ENCODE peak calls at places on chromosome 13, in seven cellular contexts. E, I, F, C, K, Z and B are unnamed samples.
A peak's percentile ranks its signal among the peaks of the same experiment; 100 is the strongest.

GRCh38 chr13:24742294-24742693 is 21.7 kb upstream of the RNF17 start:
- DNase-seq in Z (peak; percentile 80), C (no peak), I (no peak), E (no peak), K (no peak), F (no peak), B (peak; percentile 44)

GRCh38 chr13:79736356-79736755 is 255.4 kb downstream of the NDFIP2 start:
- DNase-seq in K (no peak), Z (no peak), F (no peak), C (no peak), I (no peak), E (no peak), B (no peak)

GRCh38 chr13:95921485-95921884 is 131.7 kb downstream of the UGGT2 start:
- DNase-seq in F (no peak), E (no peak), K (no peak), Z (no peak), C (no peak), I (no peak), B (no peak)

GRCh38 chr13:45398862-45399261 is 19.3 kb downstream of the SLC25A30 start:
- DNase-seq in I (no peak), Z (no peak), F (no peak), C (no peak), K (no peak), E (no peak), B (no peak)

GRCh38 chr13:98672947-98673545 is 79.4 kb downstream of the SLC15A1 start:
- DNase-seq in F (peak; percentile 80), C (peak; percentile 83), I (peak; percentile 50), Z (no peak), K (peak; percentile 91), E (peak; percentile 51), B (peak; percentile 79)

GRCh38 chr13:67841071-67841470 is 610.9 kb upstream of the PCDH9 start:
- DNase-seq in I (no peak), E (no peak), F (no peak), Z (no peak), C (no peak), K (peak; percentile 21), B (no peak)

GRCh38 chr13:50645092-50645491 is 198.4 kb downstream of the DLEU7 start:
- DNase-seq in I (no peak), C (no peak), F (no peak), E (no peak), K (no peak), Z (no peak), B (no peak)

GRCh38 chr13:97257800-97258799 is 36.0 kb downstream of the MBNL2 start:
- DNase-seq in C (peak; percentile 38), I (no peak), K (no peak), F (peak; percentile 61), E (peak; percentile 54), Z (no peak), B (no peak)

GRCh38 chr13:101417043-101417406 is 717 bp upstream of the NALCN start:
- DNase-seq in Z (peak; percentile 33), F (no peak), C (no peak), E (no peak), I (no peak), K (peak; percentile 71), B (no peak)

GRCh38 chr13:78958019-78958418 is 299.1 kb upstream of the OBI1 start:
- DNase-seq in I (no peak), F (no peak), Z (no peak), E (no peak), K (no peak), C (no peak), B (no peak)

GRCh38 chr13:21522130-21522529 is 63.0 kb upstream of the ZDHHC20 start:
- DNase-seq in E (no peak), I (no peak), K (no peak), C (no peak), Z (no peak), F (no peak), B (no peak)